ENCODE peak calls at places on chromosomes 2 and 18, in six cellular contexts. One of them, this sample, is unnamed.
A peak's percentile ranks its signal among the peaks of the same experiment; 100 is the strongest.

GRCh38 chr2:204634564-204634963 is 89.3 kb downstream of the PARD3B start:
- DNase-seq in transverse colon: no peak
- DNase-seq in tibial artery: no peak
- DNase-seq in NT2/D1: no peak
- DNase-seq in adipocyte: no peak
- DNase-seq in H7: no peak
- DNase-seq in this sample: no peak

GRCh38 chr2:193267496-193268002 is 1072.8 kb upstream of the TMEFF2 start:
- DNase-seq in NT2/D1: no peak
- DNase-seq in adipocyte: peak; percentile 68
- DNase-seq in transverse colon: no peak
- DNase-seq in H7: no peak
- DNase-seq in tibial artery: no peak
- DNase-seq in this sample: no peak

GRCh38 chr2:28080911-28081310 is 190.4 kb downstream of the BABAM2 start:
- DNase-seq in NT2/D1: no peak
- DNase-seq in H7: no peak
- DNase-seq in transverse colon: peak; percentile 39
- DNase-seq in adipocyte: peak; percentile 82
- DNase-seq in tibial artery: peak; percentile 66
- DNase-seq in this sample: no peak

GRCh38 chr2:85911097-85911496 is 22.3 kb upstream of the ST3GAL5 start:
- DNase-seq in H7: no peak
- DNase-seq in tibial artery: no peak
- DNase-seq in NT2/D1: no peak
- DNase-seq in transverse colon: no peak
- DNase-seq in adipocyte: no peak
- DNase-seq in this sample: no peak

GRCh38 chr18:72316497-72316896 is 227.6 kb downstream of the CBLN2 start:
- DNase-seq in H7: no peak
- DNase-seq in adipocyte: no peak
- DNase-seq in NT2/D1: no peak
- DNase-seq in tibial artery: no peak
- DNase-seq in transverse colon: no peak
- DNase-seq in this sample: no peak

GRCh38 chr2:96839288-96839874 is 4.4 kb downstream of the ANKRD23 start:
- DNase-seq in transverse colon: peak; percentile 85
- DNase-seq in NT2/D1: no peak
- DNase-seq in H7: peak; percentile 67
- DNase-seq in tibial artery: no peak
- DNase-seq in adipocyte: no peak
- DNase-seq in this sample: no peak

GRCh38 chr2:47488870-47489584 is 86.1 kb downstream of the MSH2 start:
- DNase-seq in H7: no peak
- DNase-seq in tibial artery: peak; percentile 19
- DNase-seq in transverse colon: no peak
- DNase-seq in adipocyte: peak; percentile 83
- DNase-seq in NT2/D1: no peak
- DNase-seq in this sample: peak; percentile 83

GRCh38 chr2:206452242-206452641 is 8.9 kb downstream of the ADAM23 start:
- DNase-seq in NT2/D1: no peak
- DNase-seq in tibial artery: no peak
- DNase-seq in adipocyte: no peak
- DNase-seq in H7: no peak
- DNase-seq in transverse colon: no peak
- DNase-seq in this sample: no peak

GRCh38 chr18:58239879-58240278 is 195.9 kb downstream of the NEDD4L start:
- DNase-seq in transverse colon: no peak
- DNase-seq in NT2/D1: no peak
- DNase-seq in adipocyte: no peak
- DNase-seq in tibial artery: no peak
- DNase-seq in H7: no peak
- DNase-seq in this sample: no peak

GRCh38 chr2:54461251-54461650 is 5.1 kb downstream of the SPTBN1 start:
- DNase-seq in adipocyte: peak; percentile 53
- DNase-seq in NT2/D1: no peak
- DNase-seq in transverse colon: no peak
- DNase-seq in tibial artery: no peak
- DNase-seq in H7: no peak
- DNase-seq in this sample: peak; percentile 46

GRCh38 chr2:231914077-231914690 is 12.0 kb downstream of the NPPC start:
- DNase-seq in tibial artery: no peak
- DNase-seq in transverse colon: no peak
- DNase-seq in NT2/D1: no peak
- DNase-seq in H7: peak; percentile 20
- DNase-seq in adipocyte: no peak
- DNase-seq in this sample: no peak

GRCh38 chr2:10343191-10343590 is 40.5 kb downstream of the HPCAL1 start:
- DNase-seq in adipocyte: no peak
- DNase-seq in tibial artery: no peak
- DNase-seq in transverse colon: no peak
- DNase-seq in NT2/D1: no peak
- DNase-seq in H7: no peak
- DNase-seq in this sample: no peak

GRCh38 chr18:32301976-32302743 is 112.3 kb downstream of the MEP1B start:
- DNase-seq in tibial artery: no peak
- DNase-seq in adipocyte: peak; percentile 92
- DNase-seq in transverse colon: no peak
- DNase-seq in NT2/D1: no peak
- DNase-seq in H7: no peak
- DNase-seq in this sample: peak; percentile 93

GRCh38 chr2:85949280-85949679 is 60.5 kb upstream of the ST3GAL5 start:
- DNase-seq in NT2/D1: no peak
- DNase-seq in transverse colon: no peak
- DNase-seq in adipocyte: no peak
- DNase-seq in tibial artery: no peak
- DNase-seq in H7: no peak
- DNase-seq in this sample: no peak

GRCh38 chr2:23916727-23917458 is 10.0 kb downstream of the ATAD2B start:
- DNase-seq in tibial artery: no peak
- DNase-seq in adipocyte: no peak
- DNase-seq in NT2/D1: no peak
- DNase-seq in transverse colon: no peak
- DNase-seq in H7: no peak
- DNase-seq in this sample: no peak

GRCh38 chr2:47490406-47490805 is 87.5 kb downstream of the MSH2 start:
- DNase-seq in H7: no peak
- DNase-seq in NT2/D1: no peak
- DNase-seq in adipocyte: no peak
- DNase-seq in tibial artery: peak; percentile 17
- DNase-seq in transverse colon: no peak
- DNase-seq in this sample: no peak

GRCh38 chr2:54455584-54456525 is at the start of gene SPTBN1:
- DNase-seq in adipocyte: peak; percentile 95
- DNase-seq in transverse colon: peak; percentile 77
- DNase-seq in H7: peak; percentile 96
- DNase-seq in tibial artery: peak; percentile 96
- DNase-seq in NT2/D1: peak; percentile 72
- DNase-seq in this sample: peak; percentile 82

GRCh38 chr2:47653909-47654789 is 128.8 kb upstream of the MSH6 start:
- DNase-seq in H7: peak; percentile 64
- DNase-seq in adipocyte: no peak
- DNase-seq in tibial artery: no peak
- DNase-seq in NT2/D1: no peak
- DNase-seq in transverse colon: peak; percentile 54
- DNase-seq in this sample: peak; percentile 8

GRCh38 chr2:236164983-236165301 is 3.2 kb downstream of the GBX2 start:
- DNase-seq in adipocyte: no peak
- DNase-seq in transverse colon: no peak
- DNase-seq in NT2/D1: no peak
- DNase-seq in tibial artery: no peak
- DNase-seq in H7: no peak
- DNase-seq in this sample: no peak

GRCh38 chr18:7618821-7619410 is 51.8 kb downstream of the PTPRM start:
- DNase-seq in tibial artery: no peak
- DNase-seq in H7: no peak
- DNase-seq in NT2/D1: no peak
- DNase-seq in adipocyte: peak; percentile 50
- DNase-seq in transverse colon: no peak
- DNase-seq in this sample: no peak

GRCh38 chr18:6660334-6660733 is 69.2 kb upstream of the ARHGAP28 start:
- DNase-seq in H7: no peak
- DNase-seq in NT2/D1: no peak
- DNase-seq in adipocyte: peak; percentile 4
- DNase-seq in tibial artery: no peak
- DNase-seq in transverse colon: no peak
- DNase-seq in this sample: no peak

GRCh38 chr2:70473101-70473722 is 80.4 kb downstream of the TGFA start:
- DNase-seq in adipocyte: no peak
- DNase-seq in tibial artery: no peak
- DNase-seq in NT2/D1: no peak
- DNase-seq in H7: no peak
- DNase-seq in transverse colon: no peak
- DNase-seq in this sample: no peak

GRCh38 chr2:85248741-85249524 is 78.9 kb downstream of the TGOLN2 start:
- DNase-seq in tibial artery: peak; percentile 80
- DNase-seq in H7: no peak
- DNase-seq in transverse colon: peak; percentile 68
- DNase-seq in NT2/D1: no peak
- DNase-seq in adipocyte: peak; percentile 85
- DNase-seq in this sample: peak; percentile 63

GRCh38 chr2:207694811-207695281 is 16.6 kb upstream of the CCNYL1 start:
- DNase-seq in tibial artery: no peak
- DNase-seq in transverse colon: no peak
- DNase-seq in NT2/D1: no peak
- DNase-seq in H7: no peak
- DNase-seq in adipocyte: peak; percentile 72
- DNase-seq in this sample: no peak

GRCh38 chr18:56286775-56287174 is 351.6 kb downstream of the TXNL1 start:
- DNase-seq in NT2/D1: no peak
- DNase-seq in tibial artery: no peak
- DNase-seq in transverse colon: no peak
- DNase-seq in H7: no peak
- DNase-seq in adipocyte: peak; percentile 44
- DNase-seq in this sample: peak; percentile 20

GRCh38 chr2:31248139-31248538 is 14.2 kb downstream of the EHD3 start:
- DNase-seq in adipocyte: no peak
- DNase-seq in transverse colon: no peak
- DNase-seq in H7: no peak
- DNase-seq in NT2/D1: no peak
- DNase-seq in tibial artery: no peak
- DNase-seq in this sample: no peak

GRCh38 chr2:10446631-10447030 is 1.5 kb downstream of the ODC1 start:
- DNase-seq in tibial artery: no peak
- DNase-seq in adipocyte: no peak
- DNase-seq in NT2/D1: no peak
- DNase-seq in transverse colon: no peak
- DNase-seq in H7: no peak
- DNase-seq in this sample: no peak

GRCh38 chr2:197349699-197350098 is 39.1 kb upstream of the ANKRD44 start:
- DNase-seq in H7: no peak
- DNase-seq in NT2/D1: no peak
- DNase-seq in transverse colon: no peak
- DNase-seq in adipocyte: no peak
- DNase-seq in tibial artery: no peak
- DNase-seq in this sample: no peak

GRCh38 chr2:164954954-164955701 is at the start of gene SLC38A11:
- DNase-seq in transverse colon: peak; percentile 22
- DNase-seq in H7: peak; percentile 24
- DNase-seq in tibial artery: no peak
- DNase-seq in adipocyte: peak; percentile 54
- DNase-seq in NT2/D1: no peak
- DNase-seq in this sample: peak; percentile 33

GRCh38 chr2:164457271-164457670 is 164.0 kb downstream of the GRB14 start:
- DNase-seq in transverse colon: no peak
- DNase-seq in tibial artery: no peak
- DNase-seq in adipocyte: no peak
- DNase-seq in H7: no peak
- DNase-seq in NT2/D1: no peak
- DNase-seq in this sample: no peak

GRCh38 chr2:19362094-19362649 is 3.7 kb upstream of the OSR1 start:
- DNase-seq in tibial artery: no peak
- DNase-seq in transverse colon: no peak
- DNase-seq in H7: no peak
- DNase-seq in NT2/D1: no peak
- DNase-seq in adipocyte: peak; percentile 77
- DNase-seq in this sample: no peak

GRCh38 chr2:133760366-133760765 is 192.1 kb upstream of the NCKAP5 start:
- DNase-seq in adipocyte: peak; percentile 25
- DNase-seq in NT2/D1: no peak
- DNase-seq in tibial artery: no peak
- DNase-seq in H7: no peak
- DNase-seq in transverse colon: no peak
- DNase-seq in this sample: peak; percentile 48

GRCh38 chr2:186459009-186459408 is 27.1 kb upstream of the ZC3H15 start:
- DNase-seq in H7: no peak
- DNase-seq in adipocyte: peak; percentile 63
- DNase-seq in tibial artery: no peak
- DNase-seq in NT2/D1: no peak
- DNase-seq in transverse colon: no peak
- DNase-seq in this sample: no peak

GRCh38 chr18:37487400-37487831 is 78.2 kb downstream of the CELF4 start:
- DNase-seq in H7: peak; percentile 58
- DNase-seq in transverse colon: no peak
- DNase-seq in tibial artery: no peak
- DNase-seq in NT2/D1: no peak
- DNase-seq in adipocyte: no peak
- DNase-seq in this sample: no peak
- H3K27me3 ChIP-seq in H7: peaks cover 32% of the 10 kb centered on the region
- H3K27me3 ChIP-seq in transverse colon: peaks cover 77% of the 10 kb centered on the region
- H3K27me3 ChIP-seq in tibial artery: peaks cover 93% of the 10 kb centered on the region
- H3K27me3 ChIP-seq in NT2/D1: peaks cover 60% of the 10 kb centered on the region
- H3K27me3 ChIP-seq in adipocyte: peaks cover 80% of the 10 kb centered on the region
- H3K27me3 ChIP-seq in this sample: peaks cover 17% of the 10 kb centered on the region

GRCh38 chr2:5699963-5700362 is 7.8 kb downstream of the SOX11 start:
- DNase-seq in adipocyte: no peak
- DNase-seq in NT2/D1: no peak
- DNase-seq in transverse colon: no peak
- DNase-seq in tibial artery: no peak
- DNase-seq in H7: no peak
- DNase-seq in this sample: no peak
- H3K27me3 ChIP-seq in adipocyte: peaks cover 25% of the 10 kb centered on the region
- H3K27me3 ChIP-seq in NT2/D1: no peaks in the 10 kb centered on the region
- H3K27me3 ChIP-seq in transverse colon: peaks cover 56% of the 10 kb centered on the region
- H3K27me3 ChIP-seq in tibial artery: peaks cover 60% of the 10 kb centered on the region
- H3K27me3 ChIP-seq in H7: no peaks in the 10 kb centered on the region
- H3K27me3 ChIP-seq in this sample: no peaks in the 10 kb centered on the region

GRCh38 chr2:7950035-7950612 is 731.7 kb upstream of the ID2 start:
- DNase-seq in adipocyte: peak; percentile 22
- DNase-seq in tibial artery: peak; percentile 72
- DNase-seq in transverse colon: no peak
- DNase-seq in NT2/D1: no peak
- DNase-seq in H7: no peak
- DNase-seq in this sample: peak; percentile 27
- H3K27me3 ChIP-seq in adipocyte: no peaks in the 10 kb centered on the region
- H3K27me3 ChIP-seq in tibial artery: no peaks in the 10 kb centered on the region
- H3K27me3 ChIP-seq in transverse colon: no peaks in the 10 kb centered on the region
- H3K27me3 ChIP-seq in NT2/D1: no peaks in the 10 kb centered on the region
- H3K27me3 ChIP-seq in H7: no peaks in the 10 kb centered on the region
- H3K27me3 ChIP-seq in this sample: no peaks in the 10 kb centered on the region

GRCh38 chr2:68319397-68320117 is at the start of gene CNRIP1:
- DNase-seq in adipocyte: peak; percentile 90
- DNase-seq in NT2/D1: peak; percentile 39
- DNase-seq in H7: peak; percentile 81
- DNase-seq in transverse colon: peak; percentile 46
- DNase-seq in tibial artery: peak; percentile 83
- DNase-seq in this sample: peak; percentile 53
- H3K27me3 ChIP-seq in adipocyte: no peaks in the 10 kb centered on the region
- H3K27me3 ChIP-seq in NT2/D1: peaks cover 44% of the 10 kb centered on the region
- H3K27me3 ChIP-seq in H7: peaks cover 42% of the 10 kb centered on the region
- H3K27me3 ChIP-seq in transverse colon: peaks cover 21% of the 10 kb centered on the region
- H3K27me3 ChIP-seq in tibial artery: no peaks in the 10 kb centered on the region
- H3K27me3 ChIP-seq in this sample: no peaks in the 10 kb centered on the region

GRCh38 chr2:221816566-221816965 is 244.5 kb upstream of the EPHA4 start:
- DNase-seq in H7: no peak
- DNase-seq in adipocyte: no peak
- DNase-seq in transverse colon: no peak
- DNase-seq in tibial artery: no peak
- DNase-seq in NT2/D1: no peak
- DNase-seq in this sample: no peak
- H3K27me3 ChIP-seq in H7: no peaks in the 10 kb centered on the region
- H3K27me3 ChIP-seq in adipocyte: peaks cover 3% of the 10 kb centered on the region
- H3K27me3 ChIP-seq in transverse colon: no peaks in the 10 kb centered on the region
- H3K27me3 ChIP-seq in tibial artery: no peaks in the 10 kb centered on the region
- H3K27me3 ChIP-seq in NT2/D1: no peaks in the 10 kb centered on the region
- H3K27me3 ChIP-seq in this sample: no peaks in the 10 kb centered on the region

This sample was measured in brain microvascular endothelial cell.